ENCODE peak calls at places on chromosome 18, in four cellular contexts. X is activated CD8-positive, alpha-beta T cell treated with anti-CD3 and anti-CD28 coated beads for 36 hours; V is Calu3; P is GM13976. O is an unnamed sample.
A peak's percentile ranks its signal among the peaks of the same experiment; 100 is the strongest.

GRCh38 chr18:49406863-49407262 is 53.6 kb downstream of the DYM start:
- DNase-seq in X (no peak), V (no peak), P (no peak), O (no peak)

GRCh38 chr18:47815486-47816270 is 114.8 kb downstream of the SMAD2 start:
- DNase-seq in X (no peak), V (no peak), P (no peak), O (no peak)

GRCh38 chr18:37299471-37300304 is 265.9 kb downstream of the CELF4 start:
- DNase-seq in X (no peak), V (peak; percentile 93), P (no peak), O (no peak)

GRCh38 chr18:65124633-65125032 is 626.2 kb upstream of the CDH7 start:
- DNase-seq in X (no peak), V (no peak), P (no peak), O (no peak)

GRCh38 chr18:78986018-78986481 is 6.4 kb downstream of the SALL3 start:
- DNase-seq in X (peak; percentile 27), V (peak; percentile 14), P (no peak), O (no peak)

GRCh38 chr18:13376298-13376840 is 157.8 kb downstream of the LDLRAD4 start:
- DNase-seq in X (peak; percentile 76), V (no peak), P (no peak), O (no peak)

GRCh38 chr18:9743200-9744016 is 35.3 kb downstream of the RAB31 start:
- DNase-seq in X (no peak), V (peak; percentile 88), P (no peak), O (no peak)

GRCh38 chr18:69265661-69266060 is 135.0 kb upstream of the DOK6 start:
- DNase-seq in X (no peak), V (no peak), P (no peak), O (no peak)

GRCh38 chr18:2982452-2983172 is 30.3 kb downstream of the LPIN2 start:
- DNase-seq in X (peak; percentile 55), V (no peak), P (no peak), O (no peak)

GRCh38 chr18:6405237-6406074 is 9.3 kb downstream of the L3MBTL4 start:
- DNase-seq in X (no peak), V (no peak), P (no peak), O (no peak)

DNA sequence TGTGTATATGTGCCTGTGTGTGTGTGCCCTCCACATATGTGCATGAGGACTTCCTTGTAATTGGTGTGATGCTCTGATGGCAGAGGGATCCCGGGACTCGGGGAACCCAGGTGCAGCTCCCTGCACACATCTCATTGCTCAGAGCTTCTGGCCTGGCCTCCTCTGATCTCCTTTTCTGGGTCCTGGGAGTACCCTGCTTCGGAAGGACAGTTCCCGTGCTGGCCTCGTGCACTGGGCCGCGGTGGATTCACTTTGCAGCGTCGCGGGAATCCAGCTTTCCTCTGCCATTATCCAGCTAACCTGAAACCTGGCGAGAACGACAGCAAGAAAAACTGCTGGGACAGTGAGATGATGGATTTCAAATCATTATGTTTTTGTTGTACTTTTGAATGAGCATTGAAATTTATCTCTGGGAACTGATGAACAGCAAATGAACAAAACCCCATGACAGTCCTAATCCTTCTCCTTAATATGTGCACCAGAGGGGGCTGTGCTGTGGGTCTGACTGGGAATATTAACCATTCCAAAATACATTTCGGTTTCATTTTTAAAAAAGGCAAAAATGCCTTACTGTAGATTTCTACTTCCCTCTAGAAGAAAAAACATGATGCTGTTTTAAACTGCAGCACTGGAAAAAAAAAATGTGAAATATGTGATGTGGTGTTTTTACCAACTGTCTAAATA is 78.2 kb downstream of the PTGR3 start:
- DNase-seq in X (no peak), V (no peak), P (no peak), O (no peak)
- TF ChIP-seq CTCF in X (no peak), V (no peak), P (no peak), O (no peak)

GRCh38 chr18:74476154-74476553 is 19.0 kb upstream of the DIPK1C start:
- DNase-seq in X (peak; percentile 41), V (no peak), P (no peak), O (no peak)
- TF ChIP-seq CTCF in X (peak; percentile 63), V (peak; percentile 42), P (no peak), O (no peak)

GRCh38 chr18:34511435-34511834 is 198.7 kb upstream of the DTNA start:
- DNase-seq in X (no peak), V (no peak), P (no peak), O (no peak)
- TF ChIP-seq CTCF in X (no peak), V (no peak), P (no peak), O (no peak)

GRCh38 chr18:57970356-57971095 is 73.5 kb upstream of the NEDD4L start:
- DNase-seq in X (peak; percentile 18), V (peak; percentile 13), P (no peak), O (no peak)
- TF ChIP-seq CTCF in X (no peak), V (peak; percentile 69), P (peak; percentile 19), O (peak; percentile 23)

GRCh38 chr18:77199707-77200106 is 49.9 kb upstream of the GALR1 start:
- DNase-seq in X (no peak), V (no peak), P (no peak), O (no peak)

GRCh38 chr18:77201508-77201907 is 48.1 kb upstream of the GALR1 start:
- DNase-seq in X (no peak), V (no peak), P (no peak), O (no peak)

GRCh38 chr18:77198663-77199062 is 51.0 kb upstream of the GALR1 start:
- DNase-seq in X (no peak), V (no peak), P (no peak), O (no peak)

GRCh38 chr18:77191241-77191751 is 58.4 kb upstream of the GALR1 start:
- DNase-seq in X (no peak), V (no peak), P (no peak), O (no peak)

GRCh38 chr18:77197073-77197472 is 52.6 kb upstream of the GALR1 start:
- DNase-seq in X (no peak), V (no peak), P (no peak), O (no peak)
- TF ChIP-seq CTCF in X (no peak), V (peak; percentile 41), P (no peak), O (peak; percentile 2)

GRCh38 chr18:32552421-32553030 is 81.8 kb upstream of the GAREM1 start:
- DNase-seq in X (peak; percentile 72), V (peak; percentile 83), P (peak; percentile 78), O (peak; percentile 73)

GRCh38 chr18:32548688-32549087 is 78.0 kb upstream of the GAREM1 start:
- DNase-seq in X (no peak), V (no peak), P (no peak), O (no peak)

GRCh38 chr18:32553174-32553573 is 82.5 kb upstream of the GAREM1 start:
- DNase-seq in X (no peak), V (no peak), P (no peak), O (no peak)

GRCh38 chr18:32549248-32549842 is 78.7 kb upstream of the GAREM1 start:
- DNase-seq in X (peak; percentile 69), V (peak; percentile 74), P (peak; percentile 54), O (peak; percentile 41)

GRCh38 chr18:32550958-32551357 is 80.3 kb upstream of the GAREM1 start:
- DNase-seq in X (no peak), V (no peak), P (no peak), O (no peak)
- TF ChIP-seq CTCF in X (no peak), V (peak; percentile 16), P (no peak), O (no peak)

GRCh38 chr18:71001597-71001996 is 712.8 kb downstream of the SOCS6 start:
- DNase-seq in X (no peak), V (no peak), P (no peak), O (no peak)

DNA sequence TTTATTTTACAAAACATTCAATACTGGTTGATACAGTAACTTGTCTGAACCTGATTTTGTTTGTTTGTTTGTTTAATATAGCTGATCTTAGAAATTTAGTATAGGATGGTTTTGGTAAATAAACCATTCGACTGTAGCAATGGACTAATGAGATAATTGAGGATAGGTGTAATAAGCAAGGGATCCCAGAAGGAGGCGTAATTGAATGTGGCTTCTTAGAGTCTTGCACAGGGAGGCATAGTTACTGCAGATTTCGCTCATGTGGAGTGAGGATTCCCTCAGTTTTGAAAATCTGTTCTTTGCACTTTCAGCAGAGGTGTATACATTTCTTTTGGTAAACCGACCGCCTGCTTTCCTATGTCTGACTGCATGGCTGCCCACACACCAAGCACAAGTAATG is 709.6 kb downstream of the SOCS6 start:
- DNase-seq in X (no peak), V (no peak), P (no peak), O (no peak)
- TF ChIP-seq CTCF in X (no peak), V (no peak), P (no peak), O (no peak)

O was measured in GM10248.